ENCODE peak calls at places on chromosomes 7 and 10, in seven cellular contexts. X is stimulated activated naive CD8-positive, alpha-beta T cell treated with anti-CD3 and anti-CD28 coated beads, Interleukin-15, Interleukin-2, amounts not matched to agents 100 U/mL and 50 U/mL, for 24 hours; K is trophoblast cell; H is AG04450; N is EH; B is activated gamma-delta T cell treated with Interleukin-2 at 50 U/mL for 16 hours; D is NCI-H1105. O is an unnamed sample.

GRCh38 chr10:10644317-10645111 is 373.2 kb upstream of the CELF2 start:
- DNase-seq in X (no peak), K (no peak), H (no peak), N (peak), B (no peak), D (no peak), O (no peak)

GRCh38 chr10:46050956-46051355 is 4.9 kb upstream of the MSMB start:
- DNase-seq in X (no peak), K (no peak), H (no peak), N (peak), B (no peak), D (no peak), O (no peak)

GRCh38 chr7:135508853-135509588 is 881 bp downstream of the CNOT4 start:
- DNase-seq in X (peak), K (no peak), H (no peak), N (peak), B (peak), D (no peak), O (peak)

GRCh38 chr10:126902157-126902556 is 3.1 kb upstream of the DOCK1 start:
- DNase-seq in X (no peak), K (peak), H (peak), N (peak), B (no peak), D (no peak), O (no peak)

GRCh38 chr10:31657471-31657844 is 271.2 kb downstream of the ARHGAP12 start:
- DNase-seq in X (no peak), K (no peak), H (no peak), N (no peak), B (no peak), D (no peak), O (no peak)

GRCh38 chr10:97701438-97702064 is 12.0 kb upstream of the MARVELD1 start:
- DNase-seq in X (peak), K (peak), H (peak), N (peak), B (peak), D (peak), O (peak)

GRCh38 chr7:41507686-41508268 is 195.1 kb downstream of the INHBA start:
- DNase-seq in X (no peak), K (no peak), H (no peak), N (no peak), B (no peak), D (no peak), O (no peak)

GRCh38 chr10:131843089-131843595 is 57.7 kb upstream of the PPP2R2D start:
- DNase-seq in X (no peak), K (no peak), H (no peak), N (no peak), B (no peak), D (no peak), O (no peak)

GRCh38 chr10:74825033-74825370 is 1.4 kb upstream of the KAT6B start:
- DNase-seq in X (peak), K (no peak), H (no peak), N (peak), B (no peak), D (no peak), O (no peak)

GRCh38 chr7:29921404-29922010 is 68.1 kb downstream of the SCRN1 start:
- DNase-seq in X (peak), K (peak), H (peak), N (peak), B (peak), D (peak), O (peak)

GRCh38 chr10:42640610-42641229 is 2.4 kb upstream of the ZNF33B start:
- DNase-seq in X (no peak), K (peak), H (no peak), N (no peak), B (no peak), D (no peak), O (no peak)

GRCh38 chr10:90458054-90458453 is 399.8 kb downstream of the HTR7 start:
- DNase-seq in X (no peak), K (no peak), H (no peak), N (no peak), B (no peak), D (no peak), O (no peak)

GRCh38 chr10:49798275-49798674 is 36.2 kb upstream of the OGDHL start:
- DNase-seq in X (no peak), K (no peak), H (no peak), N (no peak), B (no peak), D (no peak), O (no peak)

GRCh38 chr10:131586958-131587357 is 275.4 kb upstream of the TCERG1L start:
- DNase-seq in X (no peak), K (no peak), H (no peak), N (no peak), B (no peak), D (no peak), O (no peak)

GRCh38 chr10:77116904-77117303 is 520.7 kb downstream of the KCNMA1 start:
- DNase-seq in X (no peak), K (no peak), H (no peak), N (no peak), B (no peak), D (no peak), O (no peak)

GRCh38 chr10:27366769-27367168 is 126.2 kb upstream of the ACBD5 start:
- DNase-seq in X (no peak), K (no peak), H (no peak), N (no peak), B (no peak), D (no peak), O (no peak)

O was measured in activated naive CD4-positive, alpha-beta T cell treated with anti-CD3 and anti-CD28 coated beads, Interleukin-2, amount 10 ng/mL, durations not matched to agents 7 days and 5 days.